ENCODE peak calls at places on chromosomes 3 and 15, in four cellular contexts. Z is stimulated activated naive CD8-positive, alpha-beta T cell treated with anti-CD3 and anti-CD28 coated beads, Interleukin-15, Interleukin-2, amounts not matched to agents 100 U/mL and 50 U/mL, for 24 hours; B is GM12878; W is activated T-cell treated with anti-CD3 and anti-CD28 coated beads, Interleukin-2, amount 50 U/mL, for 72 hours. C is an unnamed sample.

GRCh38 chr3:193693774-193694173 is 100.8 kb downstream of the OPA1 start:
- ATAC-seq in Z (no peak), B (peak; percentile 68), W (no peak), C (no peak)

GRCh38 chr3:158419820-158420653 is 151.0 kb upstream of the MLF1 start:
- ATAC-seq in Z (no peak), B (peak; percentile 82), W (no peak), C (no peak)

GRCh38 chr3:132554437-132554836 is 42.6 kb upstream of the ACKR4 start:
- ATAC-seq in Z (no peak), B (no peak), W (no peak), C (no peak)

GRCh38 chr3:183781246-183781645 is 44.1 kb downstream of the MAP6D1 start:
- ATAC-seq in Z (no peak), B (no peak), W (no peak), C (no peak)

GRCh38 chr3:41846850-41847249 is 115.1 kb downstream of the ULK4 start:
- ATAC-seq in Z (peak; percentile 71), B (peak; percentile 92), W (peak; percentile 27), C (peak; percentile 72)

GRCh38 chr3:135965129-135965505 is 411 bp upstream of the PPP2R3A start:
- ATAC-seq in Z (no peak), B (no peak), W (peak; percentile 2), C (no peak)

GRCh38 chr3:194592798-194593752 is 40.1 kb downstream of the TMEM44 start:
- ATAC-seq in Z (no peak), B (peak; percentile 70), W (no peak), C (no peak)

GRCh38 chr15:55715355-55716076 is 27.4 kb downstream of the PRTG start:
- ATAC-seq in Z (no peak), B (no peak), W (no peak), C (no peak)

GRCh38 chr15:70165811-70166284 is 68.1 kb upstream of the TLE3 start:
- ATAC-seq in Z (no peak), B (no peak), W (no peak), C (no peak)

GRCh38 chr15:26472661-26473060 is 300.2 kb downstream of the GABRB3 start:
- ATAC-seq in Z (no peak), B (no peak), W (no peak), C (no peak)

GRCh38 chr3:14598143-14598569 is 53.4 kb upstream of the CCDC174 start:
- ATAC-seq in Z (no peak), B (peak; percentile 50), W (peak; percentile 91), C (peak; percentile 28)

GRCh38 chr3:126947429-126947828 is 35.5 kb upstream of the PLXNA1 start:
- ATAC-seq in Z (no peak), B (no peak), W (no peak), C (no peak)

GRCh38 chr3:25045291-25045690 is 382.8 kb upstream of the RARB start:
- ATAC-seq in Z (no peak), B (no peak), W (no peak), C (no peak)

GRCh38 chr15:62352817-62353216 is 187.7 kb upstream of the C2CD4B start:
- ATAC-seq in Z (no peak), B (no peak), W (no peak), C (no peak)

GRCh38 chr3:27385504-27385903 is 16.3 kb upstream of the NEK10 start:
- ATAC-seq in Z (no peak), B (no peak), W (no peak), C (no peak)

GRCh38 chr15:66848116-66848515 is 146.1 kb downstream of the SMAD6 start:
- ATAC-seq in Z (no peak), B (no peak), W (no peak), C (no peak)

GRCh38 chr3:37338500-37338899 is 164.1 kb upstream of the LRRFIP2 start:
- ATAC-seq in Z (no peak), B (no peak), W (no peak), C (no peak)

GRCh38 chr15:62416535-62416934 is 251.4 kb upstream of the C2CD4B start:
- ATAC-seq in Z (no peak), B (no peak), W (no peak), C (no peak)

GRCh38 chr15:40313531-40314398 is 6.0 kb upstream of the PLCB2 start:
- ATAC-seq in Z (no peak), B (no peak), W (peak; percentile 32), C (no peak)

GRCh38 chr3:126304704-126305103 is 52.5 kb downstream of the KLF15 start:
- ATAC-seq in Z (no peak), B (no peak), W (no peak), C (no peak)

GRCh38 chr15:53694534-53694874 is 65.0 kb downstream of the WDR72 start:
- ATAC-seq in Z (no peak), B (no peak), W (no peak), C (no peak)

GRCh38 chr15:47402829-47403228 is 314.5 kb upstream of the SEMA6D start:
- ATAC-seq in Z (no peak), B (no peak), W (no peak), C (no peak)

GRCh38 chr3:185060655-185061054 is 92.2 kb downstream of the C3orf70 start:
- ATAC-seq in Z (no peak), B (no peak), W (no peak), C (no peak)

GRCh38 chr3:31653464-31653863 is 120.7 kb downstream of the STT3B start:
- ATAC-seq in Z (no peak), B (no peak), W (no peak), C (no peak)

GRCh38 chr15:78388865-78389264 is 48.7 kb downstream of the CRABP1 start:
- ATAC-seq in Z (no peak), B (no peak), W (no peak), C (no peak)

GRCh38 chr3:190446492-190447301 is 3.0 kb downstream of the TMEM207 start:
- ATAC-seq in Z (no peak), B (no peak), W (no peak), C (peak; percentile 51)

GRCh38 chr15:72229947-72230196 is 1.1 kb downstream of the PKM start:
- ATAC-seq in Z (no peak), B (no peak), W (no peak), C (no peak)

GRCh38 chr3:186826316-186826977 is 16.1 kb upstream of the ADIPOQ start:
- ATAC-seq in Z (no peak), B (peak; percentile 49), W (no peak), C (peak; percentile 30)

C was measured in activated T-helper 17 cell treated with anti-CD3 and anti-CD28 coated beads, Interleukin-2, amount 50 U/mL, for 72 hours.